ENCODE peak calls at places on chromosomes 7 and 10, in nine cellular contexts. Y is activated CD8-positive, alpha-beta memory T cell treated with anti-CD3 and anti-CD28 coated beads for 1 hour; T is stromal cell of bone marrow; K is H54; R is aorta; S is NCI-H748 treated with DMSO at 0.1 percent for 48 hours; Z is HCT116; F is effector memory CD8-positive, alpha-beta T cell; J is nucleus accumbens. H is an unnamed sample.

GRCh38 chr10:88835095-88835909 is 16.3 kb downstream of the ANKRD22 start:
- DNase-seq in S (peak; percentile 60), R (peak; percentile 91), Y (peak; percentile 65), F (peak; percentile 82), K (peak; percentile 47), T (peak; percentile 77), J (peak; percentile 23), Z (peak; percentile 83), H (no peak)

GRCh38 chr10:5563237-5563961 is 38.6 kb downstream of the CALML3 start:
- DNase-seq in Y (no peak), R (no peak), S (no peak), K (no peak), F (no peak), Z (no peak), T (no peak), J (no peak), H (no peak)

GRCh38 chr10:131982185-131982756 is 548 bp upstream of the BNIP3 start:
- DNase-seq in J (no peak), K (no peak), Y (no peak), Z (no peak), T (no peak), R (no peak), S (no peak), F (no peak), H (no peak)

GRCh38 chr10:63505562-63505961 is 15.6 kb upstream of the REEP3 start:
- DNase-seq in Y (no peak), T (no peak), Z (no peak), F (no peak), J (no peak), S (no peak), K (no peak), R (no peak), H (no peak)

GRCh38 chr10:29163746-29164145 is 125.1 kb upstream of the LYZL1 start:
- DNase-seq in T (no peak), S (no peak), R (no peak), F (no peak), K (no peak), J (no peak), Y (no peak), Z (no peak), H (peak; percentile 29)

GRCh38 chr10:97047788-97048187 is 138.0 kb downstream of the SLIT1 start:
- DNase-seq in Z (no peak), F (no peak), T (no peak), J (no peak), K (no peak), S (no peak), Y (no peak), R (peak; percentile 35), H (no peak)

GRCh38 chr7:8931906-8932646 is 498.7 kb downstream of the NXPH1 start:
- DNase-seq in T (no peak), F (no peak), S (no peak), Z (no peak), R (no peak), Y (no peak), J (no peak), K (no peak), H (no peak)

GRCh38 chr7:23287612-23288011 is 11.5 kb upstream of the MALSU1 start:
- DNase-seq in K (no peak), Z (no peak), Y (no peak), F (no peak), J (no peak), S (no peak), R (no peak), T (no peak), H (no peak)

GRCh38 chr10:90462761-90463160 is 395.1 kb downstream of the HTR7 start:
- DNase-seq in R (no peak), Y (no peak), K (no peak), S (no peak), J (no peak), T (peak; percentile 26), Z (no peak), F (no peak), H (no peak)

GRCh38 chr7:28862876-28863275 is 95.3 kb downstream of the TRIL start:
- DNase-seq in T (no peak), F (no peak), Y (no peak), Z (no peak), J (no peak), R (no peak), K (no peak), S (no peak), H (no peak)

GRCh38 chr10:17544465-17544864 is 72.7 kb downstream of the HACD1 start:
- DNase-seq in T (no peak), F (no peak), S (no peak), Z (no peak), Y (no peak), J (no peak), K (no peak), R (no peak), H (peak; percentile 16)

GRCh38 chr7:71486856-71487628 is 355.1 kb downstream of the GALNT17 start:
- DNase-seq in Y (no peak), K (no peak), T (peak; percentile 90), J (no peak), R (peak; percentile 48), Z (no peak), S (no peak), F (no peak), H (peak; percentile 89)

GRCh38 chr7:27345164-27345887 is 102.7 kb downstream of the EVX1 start:
- DNase-seq in J (no peak), S (no peak), F (no peak), Z (no peak), T (no peak), Y (no peak), R (no peak), K (no peak), H (no peak)

GRCh38 chr7:2045559-2046405 is 187.0 kb downstream of the MAD1L1 start:
- DNase-seq in S (no peak), R (peak; percentile 30), Z (no peak), J (no peak), T (no peak), F (no peak), Y (no peak), K (no peak), H (no peak)

GRCh38 chr10:6151087-6151977 is 51.4 kb upstream of the PFKFB3 start:
- DNase-seq in S (no peak), R (peak; percentile 86), T (no peak), J (peak; percentile 23), F (peak; percentile 37), K (no peak), Z (no peak), Y (no peak), H (no peak)

H was measured in GM04503.